ENCODE peak calls at places on chromosomes 6 and 20, in four cellular contexts. L is progenitor cell of endocrine pancreas, T is endodermal cell, P is choroid plexus epithelial cell. S is an unnamed sample.

GRCh38 chr20:16526433-16527380 is 46.5 kb downstream of the KIF16B start:
- DNase-seq in L (no peak), T (no peak), P (no peak), S (no peak)

GRCh38 chr6:142377112-142377848 is 75.5 kb downstream of the ADGRG6 start:
- DNase-seq in L (peak), T (peak), P (peak), S (peak)

GRCh38 chr6:5728726-5729434 is 277.8 kb downstream of the NRN1 start:
- DNase-seq in L (no peak), T (peak), P (peak), S (no peak)

GRCh38 chr20:32535953-32536823 is 48.9 kb downstream of the NOL4L start:
- DNase-seq in L (peak), T (peak), P (no peak), S (peak)

GRCh38 chr6:35651244-35651643 is 37.5 kb downstream of the FKBP5 start:
- DNase-seq in L (no peak), T (no peak), P (no peak), S (no peak)

GRCh38 chr6:77401231-77401630 is 62.1 kb downstream of the HTR1B start:
- DNase-seq in L (no peak), T (no peak), P (no peak), S (no peak)

GRCh38 chr6:148272084-148272483 is 70.6 kb upstream of the SASH1 start:
- DNase-seq in L (no peak), T (no peak), P (peak), S (no peak)

GRCh38 chr6:15663057-15663638 is 320 bp upstream of the DTNBP1 start:
- DNase-seq in L (no peak), T (no peak), P (peak), S (no peak)

GRCh38 chr20:62047666-62048345 is 17.9 kb downstream of the TAF4 start:
- DNase-seq in L (no peak), T (no peak), P (no peak), S (no peak)

GRCh38 chr20:63746766-63747315 is 7.3 kb downstream of the SLC2A4RG start:
- DNase-seq in L (no peak), T (peak), P (no peak), S (no peak)

GRCh38 chr20:51388756-51389542 is 153.6 kb downstream of the NFATC2 start:
- DNase-seq in L (no peak), T (no peak), P (no peak), S (no peak)

GRCh38 chr20:50393990-50394561 is 116.1 kb upstream of the PTPN1 start:
- DNase-seq in L (no peak), T (no peak), P (no peak), S (no peak)

GRCh38 chr6:37502703-37503485 is 3.2 kb upstream of the CCDC167 start:
- DNase-seq in L (no peak), T (no peak), P (no peak), S (no peak)

GRCh38 chr6:108667984-108668383 is 107.3 kb downstream of the FOXO3 start:
- DNase-seq in L (no peak), T (no peak), P (peak), S (no peak)

DNA sequence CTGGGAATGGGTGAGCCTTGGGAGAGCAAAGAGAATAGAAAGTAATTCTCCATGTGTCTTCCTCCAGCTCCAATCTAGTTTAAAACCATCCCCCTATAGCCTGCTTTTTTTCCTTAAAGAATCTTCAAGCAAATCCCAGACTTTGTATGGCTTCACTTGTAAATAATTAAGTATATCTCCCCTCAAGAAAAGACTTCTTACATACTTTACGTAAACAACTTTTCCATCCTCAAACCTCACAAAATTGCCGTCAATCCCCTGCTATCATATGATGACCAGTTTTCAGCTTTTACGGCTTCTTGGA is 88.5 kb upstream of the PHACTR3 start:
- DNase-seq in L (no peak), T (no peak), P (no peak), S (no peak)
- TF ChIP-seq CTCF in L (no peak), T (no peak), P (no peak), S (peak)

DNA sequence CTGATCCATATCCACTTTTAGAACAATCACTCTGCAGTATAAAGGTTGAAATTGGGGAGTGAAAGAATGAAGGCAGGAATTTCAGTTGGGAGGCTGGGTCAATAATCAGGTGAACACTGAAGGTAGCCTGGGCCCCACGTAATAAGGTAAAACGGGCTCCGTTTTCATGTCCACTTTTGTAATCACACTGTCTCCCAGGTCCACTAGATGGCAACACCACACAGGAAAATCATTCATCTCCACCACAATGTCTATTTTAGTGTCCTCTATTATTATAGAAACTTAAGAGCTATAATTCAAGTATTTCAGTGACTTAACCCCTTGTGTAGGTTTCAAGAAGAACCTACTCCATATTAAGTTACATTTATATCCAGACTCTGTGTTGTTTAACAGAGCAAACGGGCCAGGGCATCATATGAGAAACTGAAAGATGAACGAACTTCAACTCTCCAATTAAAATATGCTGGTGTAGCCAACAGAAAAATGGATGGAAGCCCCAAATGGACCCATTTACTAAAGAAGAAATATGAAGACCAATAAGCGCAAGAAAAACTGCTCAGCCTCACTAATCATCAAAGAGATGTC is 45.9 kb upstream of the MC3R start:
- DNase-seq in L (no peak), T (no peak), P (peak), S (no peak)
- TF ChIP-seq CTCF in L (no peak), T (peak), P (peak), S (no peak)

DNA sequence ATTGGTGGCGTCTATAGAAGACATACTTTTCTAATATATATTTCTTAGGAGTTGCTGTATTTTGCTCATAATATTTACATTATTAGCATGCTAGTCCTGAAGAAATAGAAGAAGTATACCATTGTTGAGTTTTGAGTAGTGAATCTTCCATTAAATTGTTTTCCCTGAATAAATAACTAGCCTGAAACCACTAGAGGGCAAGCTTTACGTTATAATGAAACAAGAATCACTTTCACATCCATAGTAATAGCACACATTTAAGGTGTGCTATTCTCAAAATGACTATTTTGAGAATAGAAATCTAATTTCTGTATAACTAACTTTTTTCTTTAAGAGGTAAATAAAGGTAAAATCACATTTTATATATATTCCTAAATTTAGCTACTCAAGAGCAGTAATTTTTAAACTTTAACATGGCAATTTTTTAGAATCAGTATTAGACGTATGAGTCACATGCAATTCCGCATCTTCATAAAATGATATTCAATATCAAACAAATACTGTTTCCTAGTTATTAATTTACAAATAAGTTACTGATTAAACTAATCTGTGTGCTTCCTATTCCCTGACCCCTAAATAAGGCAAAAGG is 213.2 kb upstream of the MANEA start:
- DNase-seq in L (no peak), T (no peak), P (peak), S (no peak)
- TF ChIP-seq CTCF in L (peak), T (peak), P (peak), S (peak)

DNA sequence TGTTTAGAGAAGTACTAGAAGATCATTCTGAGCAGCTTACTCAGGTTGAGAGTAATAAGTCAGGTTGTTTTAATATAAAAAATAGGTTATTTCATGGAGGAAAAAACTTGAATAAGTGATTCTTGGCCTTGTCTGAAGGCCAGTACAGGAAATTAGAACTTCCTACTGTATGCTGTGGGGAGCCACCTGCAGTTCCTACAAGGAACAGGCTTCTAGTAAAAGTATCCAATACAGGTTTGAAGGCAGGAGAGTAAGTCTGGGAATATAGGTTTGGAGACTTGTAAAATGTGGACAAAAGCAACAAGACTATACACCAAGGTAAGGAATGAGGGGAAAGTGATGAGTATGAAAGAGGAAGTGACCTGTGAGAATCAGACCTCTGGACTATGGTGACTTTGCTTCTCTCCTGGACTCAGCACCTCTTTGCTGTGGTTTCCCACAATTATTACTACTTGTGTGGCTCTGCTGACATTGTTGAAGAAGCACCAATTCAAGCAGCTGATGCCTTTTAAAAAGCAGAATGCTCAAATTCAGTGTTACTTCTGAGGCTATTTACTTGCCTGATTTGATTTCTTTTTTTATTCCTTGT is 278.6 kb downstream of the TBC1D7 start:
- DNase-seq in L (no peak), T (no peak), P (no peak), S (no peak)
- TF ChIP-seq CTCF in L (no peak), T (peak), P (no peak), S (no peak)

DNA sequence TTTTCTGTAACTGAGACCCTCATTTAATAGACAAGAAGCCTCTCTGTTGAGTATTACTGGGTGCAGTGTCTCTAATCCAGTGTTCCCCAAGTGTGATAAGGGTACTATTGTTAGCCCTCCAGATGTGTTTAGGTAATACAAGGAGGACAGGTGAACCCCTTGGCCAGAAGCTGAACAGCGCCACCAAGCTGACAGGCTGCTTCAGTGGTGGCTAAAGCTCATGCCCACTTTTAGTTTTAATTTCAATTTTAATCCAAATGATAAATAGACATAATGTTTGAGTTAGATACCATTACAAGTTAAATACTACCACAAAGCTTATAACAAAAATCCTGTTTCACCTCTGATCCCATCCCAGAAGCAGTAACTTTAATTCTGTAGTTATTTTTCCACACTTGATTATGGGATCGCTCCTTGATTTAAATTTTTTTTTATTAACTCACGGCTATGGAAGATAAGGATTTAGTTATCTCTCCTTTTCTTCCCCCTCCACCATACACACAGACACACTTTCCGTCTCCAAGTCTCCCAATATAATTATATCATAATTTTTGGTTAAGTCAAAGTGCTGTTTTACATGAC is 8.3 kb upstream of the STK35 start:
- DNase-seq in L (peak), T (peak), P (no peak), S (peak)
- TF ChIP-seq CTCF in L (peak), T (peak), P (peak), S (peak)

GRCh38 chr20:24501764-24502163 is 32.3 kb downstream of the SYNDIG1 start:
- DNase-seq in L (no peak), T (no peak), P (no peak), S (no peak)

GRCh38 chr20:24502661-24503060 is 33.2 kb downstream of the SYNDIG1 start:
- DNase-seq in L (no peak), T (no peak), P (peak), S (no peak)

GRCh38 chr20:24502184-24502583 is 32.8 kb downstream of the SYNDIG1 start:
- DNase-seq in L (no peak), T (no peak), P (peak), S (no peak)

GRCh38 chr20:24504331-24505285 is 35.2 kb downstream of the SYNDIG1 start:
- DNase-seq in L (no peak), T (no peak), P (no peak), S (no peak)

DNA sequence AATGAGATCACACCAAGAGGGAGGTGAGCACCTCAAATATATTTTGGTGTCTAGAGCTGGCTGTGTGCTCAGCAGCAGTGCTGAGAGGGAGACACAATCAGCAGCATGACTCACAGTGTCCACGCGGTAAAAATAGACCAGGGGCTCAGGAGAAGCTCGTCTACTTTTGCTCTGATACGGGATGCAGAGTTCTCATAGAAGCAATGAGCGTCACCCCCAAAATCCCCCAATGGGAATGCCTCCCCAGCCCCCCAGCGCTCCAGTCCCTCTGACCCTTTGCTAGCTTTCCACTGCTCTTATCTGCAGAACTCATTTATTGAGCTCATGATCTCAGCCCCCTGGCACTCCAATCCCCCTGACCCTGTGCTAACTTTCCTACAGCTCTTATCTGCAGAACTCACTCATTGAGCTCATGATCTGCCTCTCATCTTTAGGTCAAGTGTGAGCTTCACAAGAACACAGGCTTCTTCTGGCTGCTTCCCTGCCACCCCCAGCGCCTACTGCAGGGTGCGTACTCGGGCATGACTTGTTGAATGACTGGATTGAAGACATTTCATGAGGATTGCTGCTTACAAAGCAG is 34.0 kb downstream of the SYNDIG1 start:
- DNase-seq in L (no peak), T (no peak), P (peak), S (no peak)
- TF ChIP-seq CTCF in L (no peak), T (no peak), P (peak), S (no peak)

DNA sequence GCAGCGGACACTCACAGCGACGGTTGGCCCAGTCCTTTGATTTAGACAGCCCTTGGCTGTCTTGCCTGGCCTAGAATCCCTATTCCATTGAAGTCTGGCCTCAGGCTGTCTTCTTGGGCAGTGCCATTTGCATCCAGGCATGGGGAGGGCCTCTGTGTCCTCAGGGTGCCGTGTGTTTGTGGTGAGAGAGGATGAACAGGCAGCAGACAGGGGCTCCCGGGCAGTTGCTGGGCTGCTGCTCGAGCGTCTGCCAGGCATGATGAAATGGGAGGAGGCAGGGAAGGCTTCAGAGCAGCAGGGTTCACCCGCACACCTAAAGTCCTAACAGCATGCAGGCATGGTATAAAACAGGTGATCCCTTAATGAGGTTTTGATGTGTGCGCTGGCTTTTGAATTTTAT is 126.9 kb downstream of the SOBP start:
- DNase-seq in L (no peak), T (no peak), P (no peak), S (no peak)
- TF ChIP-seq CTCF in L (no peak), T (no peak), P (no peak), S (no peak)